ENCODE peak calls at places on chromosomes 12 and 14, in nine cellular contexts. H is body of pancreas; N is breast epithelium; S is esophagus squamous epithelium; O is CD4-positive, alpha-beta memory T cell; M is HCT116; I is neural progenitor cell; F is OCI-LY7; T is lower leg skin. G is an unnamed sample.

GRCh38 chr12:122097641-122098364 is 19.2 kb downstream of the MLXIP start:
- DNase-seq in H (peak), N (peak), S (no peak), O (no peak), M (no peak), I (no peak), F (no peak), T (no peak), G (no peak)

GRCh38 chr12:104329697-104330096 is 26.2 kb downstream of the EID3 start:
- DNase-seq in H (no peak), N (no peak), S (no peak), O (no peak), M (no peak), I (no peak), F (no peak), T (no peak), G (no peak)

GRCh38 chr14:95200404-95200803 is 43.1 kb upstream of the DICER1 start:
- DNase-seq in H (no peak), N (no peak), S (no peak), O (no peak), M (no peak), I (no peak), F (no peak), T (no peak), G (no peak)

GRCh38 chr12:112239020-112239419 is 113.7 kb downstream of the TRAFD1 start:
- DNase-seq in H (no peak), N (no peak), S (no peak), O (no peak), M (no peak), I (no peak), F (no peak), T (no peak), G (no peak)

GRCh38 chr12:11555743-11556625 is 93.5 kb upstream of the ETV6 start:
- DNase-seq in H (no peak), N (no peak), S (no peak), O (peak), M (no peak), I (no peak), F (no peak), T (no peak), G (peak)

GRCh38 chr12:96578526-96579125 is 89.2 kb downstream of the CFAP54 start:
- DNase-seq in H (no peak), N (no peak), S (no peak), O (peak), M (peak), I (peak), F (peak), T (no peak), G (peak)

GRCh38 chr12:52042706-52043385 is 8.4 kb upstream of the NR4A1 start:
- DNase-seq in H (no peak), N (no peak), S (no peak), O (no peak), M (no peak), I (no peak), F (no peak), T (peak), G (no peak)

GRCh38 chr12:34391771-34392581 is 369.7 kb downstream of the ALG10 start:
- DNase-seq in H (no peak), N (peak), S (no peak), O (no peak), M (no peak), I (no peak), F (no peak), T (peak), G (no peak)

GRCh38 chr12:20463920-20464524 is 95.7 kb downstream of the PDE3A start:
- DNase-seq in H (no peak), N (no peak), S (no peak), O (no peak), M (no peak), I (peak), F (peak), T (no peak), G (peak)

GRCh38 chr14:90554341-90554740 is 157.5 kb downstream of the CALM1 start:
- DNase-seq in H (no peak), N (peak), S (no peak), O (no peak), M (no peak), I (no peak), F (no peak), T (no peak), G (no peak)

GRCh38 chr12:6929806-6930452 is 2.2 kb downstream of the ATN1 start:
- DNase-seq in H (no peak), N (no peak), S (no peak), O (no peak), M (no peak), I (no peak), F (no peak), T (no peak), G (no peak)

GRCh38 chr14:91284146-91284790 is 39.8 kb upstream of the GPR68 start:
- DNase-seq in H (no peak), N (no peak), S (no peak), O (no peak), M (no peak), I (no peak), F (no peak), T (no peak), G (no peak)

DNA sequence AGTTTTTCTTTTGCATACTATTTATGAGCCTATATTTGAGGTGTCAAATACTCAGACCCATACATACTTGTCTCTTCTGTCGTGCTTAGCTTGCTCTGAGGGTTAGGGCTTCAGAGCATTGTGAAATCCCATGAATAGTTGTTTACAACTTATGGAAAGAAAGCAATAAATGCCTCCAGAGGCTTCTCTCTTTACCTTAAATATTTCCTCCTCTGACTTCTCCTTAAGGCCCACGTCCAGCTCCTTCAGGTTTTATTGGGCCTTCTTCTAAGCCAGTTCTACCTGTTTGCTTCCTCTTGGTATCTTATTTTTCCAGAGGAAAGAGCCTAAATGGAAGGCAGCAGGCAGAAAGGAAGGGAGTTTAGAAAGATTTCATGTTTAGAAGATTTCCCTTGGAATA is 218.6 kb downstream of the SPTSSA start:
- DNase-seq in H (no peak), N (no peak), S (no peak), O (no peak), M (no peak), I (no peak), F (no peak), T (no peak), G (no peak)
- H3K4me3 ChIP-seq in H (no peak), N (no peak), S (no peak), O (no peak), M (no peak), I (no peak), F (no peak), T (no peak), G (no peak)

DNA sequence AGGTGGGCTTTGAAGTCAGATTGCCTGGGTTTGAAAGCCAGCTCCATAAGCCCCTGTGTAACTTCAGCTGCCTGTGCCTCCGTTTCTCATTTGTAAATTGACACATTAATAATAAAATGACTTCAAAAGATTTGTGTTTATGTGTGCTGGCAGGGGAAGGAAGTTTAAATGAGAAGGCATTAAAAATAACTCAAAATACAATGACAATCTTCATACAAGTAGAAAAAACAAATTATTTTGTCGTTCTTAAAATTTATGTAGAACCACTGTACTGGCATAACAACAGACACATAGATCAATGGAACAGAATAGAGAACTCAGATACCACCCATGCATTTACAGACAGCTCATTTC is 83.0 kb downstream of the PPM1A start:
- DNase-seq in H (no peak), N (no peak), S (no peak), O (no peak), M (no peak), I (no peak), F (no peak), T (no peak), G (no peak)
- H3K4me3 ChIP-seq in H (no peak), N (peak), S (peak), O (no peak), M (no peak), I (no peak), F (peak), T (no peak), G (peak)

GRCh38 chr14:103523583-103523969 is 946 bp upstream of the CKB start:
- DNase-seq in H (no peak), N (no peak), S (no peak), O (no peak), M (no peak), I (no peak), F (no peak), T (no peak), G (no peak)
- H3K4me3 ChIP-seq in H (no peak), N (no peak), S (peak), O (no peak), M (no peak), I (peak), F (no peak), T (no peak), G (no peak)

DNA sequence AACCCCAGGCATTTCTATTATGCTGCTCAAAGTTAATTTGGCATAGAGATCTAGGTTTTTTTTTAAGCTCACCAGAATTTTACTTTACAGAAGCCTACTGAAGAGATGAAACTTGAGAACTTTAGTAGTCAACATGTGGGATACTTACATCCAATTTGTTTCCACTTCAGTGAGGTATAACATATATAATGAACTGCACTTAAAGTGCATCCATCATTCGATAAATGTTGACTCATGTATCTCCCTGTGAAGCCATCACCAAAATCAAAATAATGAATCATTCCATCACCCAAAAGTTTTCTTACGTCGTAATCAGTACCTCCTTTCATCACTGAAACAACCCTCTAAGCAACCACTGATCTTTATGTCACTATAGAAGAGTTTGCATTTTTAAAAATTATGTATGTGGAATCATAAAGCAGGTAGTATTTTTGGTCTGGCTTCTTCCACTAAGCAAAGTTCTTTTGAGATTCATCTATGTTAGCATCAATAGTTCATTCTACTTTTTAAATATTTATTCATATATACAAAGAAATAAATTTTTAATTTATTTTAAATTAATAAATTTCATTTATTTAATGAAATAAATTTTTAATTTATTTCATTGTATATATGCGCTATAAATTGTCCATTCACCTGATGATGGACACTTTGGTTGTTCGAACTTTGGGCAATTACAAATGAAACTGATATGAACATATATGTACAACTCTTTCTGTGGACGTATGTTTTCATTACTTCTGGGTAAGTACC is 2.0 kb upstream of the CPNE8 start:
- DNase-seq in H (no peak), N (no peak), S (no peak), O (no peak), M (no peak), I (no peak), F (no peak), T (no peak), G (no peak)
- H3K4me3 ChIP-seq in H (peak), N (peak), S (peak), O (no peak), M (peak), I (peak), F (no peak), T (peak), G (peak)

GRCh38 chr12:27191531-27191930 is 52.6 kb upstream of the STK38L start:
- DNase-seq in H (no peak), N (no peak), S (no peak), O (no peak), M (no peak), I (no peak), F (no peak), T (no peak), G (no peak)
- H3K4me3 ChIP-seq in H (no peak), N (no peak), S (no peak), O (no peak), M (no peak), I (no peak), F (no peak), T (no peak), G (no peak)

GRCh38 chr12:115519359-115519758 is 758.1 kb downstream of the MED13L start:
- DNase-seq in H (no peak), N (no peak), S (no peak), O (no peak), M (no peak), I (no peak), F (no peak), T (no peak), G (no peak)

GRCh38 chr12:115511971-115512370 is 765.5 kb downstream of the MED13L start:
- DNase-seq in H (no peak), N (no peak), S (no peak), O (no peak), M (no peak), I (peak), F (no peak), T (no peak), G (no peak)

GRCh38 chr12:115522010-115522409 is 755.5 kb downstream of the MED13L start:
- DNase-seq in H (no peak), N (no peak), S (no peak), O (no peak), M (no peak), I (no peak), F (no peak), T (no peak), G (peak)

GRCh38 chr12:115519887-115520286 is 757.6 kb downstream of the MED13L start:
- DNase-seq in H (no peak), N (no peak), S (no peak), O (no peak), M (no peak), I (no peak), F (no peak), T (no peak), G (no peak)

GRCh38 chr12:115517913-115518312 is 759.6 kb downstream of the MED13L start:
- DNase-seq in H (no peak), N (no peak), S (no peak), O (no peak), M (no peak), I (no peak), F (no peak), T (no peak), G (no peak)
- H3K4me3 ChIP-seq in H (no peak), N (no peak), S (no peak), O (no peak), M (no peak), I (no peak), F (no peak), T (no peak), G (no peak)

GRCh38 chr12:65813983-65814382 is 10.3 kb upstream of the HMGA2 start:
- DNase-seq in H (no peak), N (no peak), S (no peak), O (no peak), M (no peak), I (no peak), F (no peak), T (no peak), G (peak)
- H3K4me3 ChIP-seq in H (no peak), N (no peak), S (no peak), O (no peak), M (no peak), I (no peak), F (no peak), T (no peak), G (no peak)

GRCh38 chr14:22537436-22538310 is 51.4 kb downstream of the DAD1 start:
- DNase-seq in H (no peak), N (no peak), S (no peak), O (no peak), M (no peak), I (no peak), F (no peak), T (no peak), G (no peak)

GRCh38 chr14:22535126-22535525 is 53.9 kb downstream of the DAD1 start:
- DNase-seq in H (no peak), N (no peak), S (no peak), O (no peak), M (no peak), I (no peak), F (no peak), T (no peak), G (no peak)

GRCh38 chr14:22536853-22537338 is 52.1 kb downstream of the DAD1 start:
- DNase-seq in H (no peak), N (no peak), S (no peak), O (peak), M (peak), I (no peak), F (no peak), T (peak), G (no peak)

GRCh38 chr14:22534547-22534946 is 54.5 kb downstream of the DAD1 start:
- DNase-seq in H (no peak), N (no peak), S (no peak), O (no peak), M (no peak), I (no peak), F (no peak), T (no peak), G (no peak)

GRCh38 chr14:22535916-22536315 is 53.1 kb downstream of the DAD1 start:
- DNase-seq in H (no peak), N (no peak), S (no peak), O (no peak), M (no peak), I (no peak), F (no peak), T (no peak), G (no peak)
- H3K4me3 ChIP-seq in H (no peak), N (no peak), S (no peak), O (peak), M (no peak), I (no peak), F (no peak), T (no peak), G (no peak)

DNA sequence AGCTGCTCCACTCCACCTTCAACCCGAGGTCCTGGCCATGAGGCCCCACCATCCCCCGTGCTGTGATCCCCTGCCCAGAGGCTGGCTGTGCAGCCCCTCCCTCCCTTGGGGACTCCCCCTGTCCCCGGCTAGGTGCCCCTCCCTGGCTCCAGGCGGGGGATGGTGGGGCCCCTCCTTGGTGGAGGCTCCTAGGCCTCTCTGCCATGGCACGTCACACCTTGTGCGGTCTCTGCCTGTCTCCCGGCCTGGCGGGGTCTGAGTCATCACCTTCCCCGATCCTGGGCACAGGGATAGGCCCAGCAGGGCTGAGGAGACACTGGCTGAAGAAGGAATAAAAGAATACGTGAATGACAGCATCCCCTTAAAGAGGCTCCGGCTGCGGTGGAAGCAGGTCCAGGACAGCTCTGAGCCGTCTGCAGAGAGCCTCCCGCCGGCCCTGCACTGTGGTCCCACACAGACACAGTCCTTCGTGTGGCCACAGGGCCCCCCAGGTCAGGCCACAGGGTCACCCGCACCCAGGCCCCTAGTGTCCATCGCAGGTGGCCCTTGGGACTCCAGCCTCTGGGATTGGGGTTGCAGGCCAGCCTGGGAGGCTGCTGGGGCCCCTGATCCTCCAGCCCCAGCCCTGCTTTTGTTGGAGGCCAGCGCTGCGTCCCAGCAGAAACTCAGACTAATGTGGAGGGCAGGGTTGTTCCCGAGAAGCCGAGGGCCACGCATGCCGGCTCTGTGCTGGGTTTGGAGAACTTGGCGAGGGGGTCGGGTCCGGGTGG is 43.6 kb downstream of the KIF26A start:
- DNase-seq in H (no peak), N (no peak), S (no peak), O (no peak), M (peak), I (no peak), F (no peak), T (no peak), G (no peak)
- H3K4me3 ChIP-seq in H (no peak), N (no peak), S (no peak), O (no peak), M (no peak), I (no peak), F (no peak), T (no peak), G (no peak)